ENCODE peak calls at places on chromosomes 5 and 9, in four cellular contexts. D is upper lobe of right lung, P is body of pancreas, W is Peyer's patch. Z is an unnamed sample. For H3K27me3, the result is how much of the 10 kb centered on the place peaks cover.

GRCh38 chr9:115633099-115633498 is 515.1 kb upstream of the TNC start:
- DNase-seq in D (no peak), P (no peak), W (no peak), Z (no peak)

GRCh38 chr5:2188661-2189060 is 305.9 kb upstream of the IRX4 start:
- DNase-seq in D (no peak), P (no peak), W (no peak), Z (no peak)

GRCh38 chr5:154194348-154195329 is 4.1 kb downstream of the GALNT10 start:
- DNase-seq in D (no peak), P (no peak), W (no peak), Z (no peak)

GRCh38 chr9:134395002-134395517 is 68.8 kb downstream of the RXRA start:
- DNase-seq in D (no peak), P (no peak), W (no peak), Z (no peak)

GRCh38 chr9:116074658-116075057 is 78.9 kb upstream of the PAPPA start:
- DNase-seq in D (no peak), P (no peak), W (no peak), Z (no peak)

GRCh38 chr5:157603333-157604190 is 28.0 kb upstream of the ADAM19 start:
- DNase-seq in D (no peak), P (peak), W (peak), Z (peak)

GRCh38 chr5:139844472-139845145 is 49.0 kb downstream of the PSD2 start:
- DNase-seq in D (peak), P (peak), W (peak), Z (peak)

GRCh38 chr5:146378981-146379380 is 40.3 kb downstream of the POU4F3 start:
- DNase-seq in D (no peak), P (no peak), W (no peak), Z (no peak)

GRCh38 chr9:126752376-126752775 is 52.5 kb upstream of the ZBTB43 start:
- DNase-seq in D (no peak), P (no peak), W (no peak), Z (no peak)

GRCh38 chr9:18829858-18830257 is 203.2 kb downstream of the SAXO1 start:
- DNase-seq in D (no peak), P (no peak), W (no peak), Z (no peak)

GRCh38 chr9:110156902-110157301 is 51.1 kb downstream of the C9orf152 start:
- DNase-seq in D (no peak), P (peak), W (peak), Z (no peak)
- H3K4me3 ChIP-seq in D (no peak), P (no peak), W (no peak), Z (no peak)

GRCh38 chr5:74507596-74507995 is 132.9 kb downstream of the ENC1 start:
- DNase-seq in D (no peak), P (no peak), W (no peak), Z (no peak)
- TF ChIP-seq CTCF in D (no peak), P (no peak), W (no peak), Z (no peak)

GRCh38 chr5:83866191-83866590 is 145.5 kb upstream of the HAPLN1 start:
- DNase-seq in D (no peak), P (no peak), W (no peak), Z (no peak)
- H3K27me3 ChIP-seq in D (under half), P (under half), W (under half), Z (under half)

DNA sequence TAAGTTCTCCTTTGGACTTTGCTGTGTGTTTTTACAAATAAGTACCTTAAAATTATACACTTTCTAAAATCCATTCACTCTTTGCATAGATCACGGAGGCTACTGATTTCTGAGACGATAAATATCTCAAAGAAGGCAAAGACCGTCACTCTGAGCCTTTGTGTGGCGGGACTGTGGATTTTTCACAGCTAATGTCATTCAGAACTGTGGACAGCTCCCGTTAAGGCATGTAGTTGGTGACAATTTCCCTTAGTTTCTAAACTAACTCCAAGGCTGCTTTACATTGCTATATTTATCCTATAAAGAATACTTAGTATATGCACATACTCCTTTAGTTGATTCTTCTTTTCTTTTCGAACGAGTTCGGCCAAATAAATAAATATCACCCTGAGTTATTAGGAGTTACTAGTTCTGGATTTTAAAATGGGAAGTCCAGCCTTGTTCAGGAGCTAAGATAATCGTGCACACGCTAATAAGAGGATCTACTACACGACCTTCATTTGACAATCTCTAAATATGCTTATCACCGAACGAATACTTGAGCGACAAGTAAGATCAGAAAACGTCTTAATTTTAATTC is 1.8 kb downstream of the HCN1 start:
- DNase-seq in D (no peak), P (no peak), W (no peak), Z (no peak)
- H3K4me3 ChIP-seq in D (no peak), P (peak), W (no peak), Z (no peak)

DNA sequence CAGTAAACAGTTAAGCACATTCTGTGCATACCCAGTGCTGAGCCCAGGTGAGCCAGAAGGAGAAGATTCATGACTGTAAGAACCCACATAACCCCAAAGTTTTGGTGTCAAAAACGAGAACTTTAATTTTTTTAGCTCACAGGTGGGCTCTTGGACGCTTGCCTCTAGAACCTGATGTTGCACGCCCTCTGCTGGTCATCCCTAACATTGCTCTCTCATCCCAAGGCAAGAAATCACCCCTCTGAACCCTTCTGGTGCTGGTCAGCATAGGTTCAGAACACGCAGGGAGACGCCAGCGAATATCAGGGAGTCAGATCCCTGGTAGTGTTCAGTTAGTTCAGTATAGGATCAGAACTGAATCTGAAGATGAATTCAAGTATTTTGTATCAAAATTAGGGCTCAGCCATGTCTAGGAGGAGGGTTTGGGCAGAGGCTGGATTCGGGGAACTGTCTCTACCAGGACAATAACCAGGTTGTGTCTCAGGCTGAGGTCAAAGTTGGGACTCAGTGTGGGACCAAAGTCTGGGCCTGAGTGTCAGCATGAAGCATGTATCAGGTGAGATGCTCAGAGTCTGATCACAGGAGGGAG is 4.1 kb upstream of the DNAJB5 start:
- DNase-seq in D (no peak), P (peak), W (peak), Z (no peak)
- TF ChIP-seq CTCF in D (peak), P (peak), W (peak), Z (peak)